ENCODE peak calls at places on chromosomes 6 and 20, in four cellular contexts. V is ACHN, W is anterior cingulate cortex, H is mammary epithelial cell. E is an unnamed sample.

GRCh38 chr6:11618533-11618932 is 81.0 kb downstream of the TMEM170B start:
- DNase-seq in V (peak), W (no peak), H (no peak), E (no peak)

GRCh38 chr6:25835442-25836283 is 3.8 kb upstream of the SLC17A1 start:
- DNase-seq in V (no peak), W (no peak), H (no peak), E (no peak)

GRCh38 chr6:114343782-114344144 is 940 bp upstream of the HS3ST5 start:
- DNase-seq in V (no peak), W (no peak), H (no peak), E (no peak)

GRCh38 chr6:158972241-158973233 is 27.5 kb downstream of the RSPH3 start:
- DNase-seq in V (peak), W (no peak), H (peak), E (peak)

GRCh38 chr20:54207053-54207742 is 689 bp upstream of the PFDN4 start:
- DNase-seq in V (no peak), W (no peak), H (no peak), E (no peak)

GRCh38 chr6:45923831-45924391 is 91.7 kb downstream of the CLIC5 start:
- DNase-seq in V (no peak), W (no peak), H (peak), E (no peak)

GRCh38 chr20:57180954-57181353 is 85.5 kb downstream of the BMP7 start:
- DNase-seq in V (no peak), W (no peak), H (no peak), E (no peak)

GRCh38 chr6:28355743-28356665 is 6.3 kb downstream of the ZKSCAN3 start:
- DNase-seq in V (peak), W (peak), H (peak), E (peak)

GRCh38 chr20:53001502-53002301 is 29.5 kb downstream of the TSHZ2 start:
- DNase-seq in V (no peak), W (no peak), H (peak), E (no peak)

GRCh38 chr20:59026904-59027745 is 5.0 kb downstream of the ATP5F1E start:
- DNase-seq in V (no peak), W (no peak), H (no peak), E (no peak)

GRCh38 chr20:21520702-21521595 is 7.1 kb upstream of the NKX2-2 start:
- DNase-seq in V (no peak), W (no peak), H (no peak), E (no peak)